ENCODE peak calls at places on chromosomes 6 and 20, in eight cellular contexts. B is breast epithelium; F is fibroblast of lung; N is DND-41; T is CD8-positive, alpha-beta T cell; L is mammary epithelial cell; O is left ventricle myocardium inferior; H is pancreas. W is an unnamed sample. For H3K4me1, the result is how much of the 10 kb centered on the place peaks cover.

GRCh38 chr6:107627928-107628327 is 138.0 kb downstream of the SOBP start:
- DNase-seq in B (no peak), F (no peak), N (no peak), T (no peak), L (no peak), O (no peak), H (no peak), W (no peak)

GRCh38 chr6:41039060-41039998 is at the start of gene UNC5CL:
- DNase-seq in B (no peak), F (no peak), N (peak), T (peak), L (peak), O (no peak), H (peak), W (peak)

GRCh38 chr6:167849846-167850459 is 23.2 kb downstream of the AFDN start:
- DNase-seq in B (no peak), F (peak), N (no peak), T (no peak), L (peak), O (no peak), H (no peak), W (no peak)

GRCh38 chr6:79188885-79189505 is 45.5 kb downstream of the HMGN3 start:
- DNase-seq in B (no peak), F (peak), N (no peak), T (no peak), L (no peak), O (no peak), H (no peak), W (no peak)

GRCh38 chr6:13026100-13026499 is 302.2 kb downstream of the TBC1D7 start:
- DNase-seq in B (no peak), F (no peak), N (no peak), T (no peak), L (no peak), O (no peak), H (no peak), W (no peak)

GRCh38 chr6:108751851-108752732 is 96.1 kb upstream of the ARMC2 start:
- DNase-seq in B (no peak), F (no peak), N (no peak), T (no peak), L (no peak), O (no peak), H (peak), W (no peak)

GRCh38 chr20:38633577-38634093 is 32.0 kb downstream of the ARHGAP40 start:
- DNase-seq in B (no peak), F (peak), N (peak), T (peak), L (peak), O (no peak), H (peak), W (peak)

GRCh38 chr6:3297909-3298308 is 39.2 kb downstream of the PSMG4 start:
- DNase-seq in B (peak), F (no peak), N (no peak), T (no peak), L (no peak), O (no peak), H (no peak), W (no peak)

GRCh38 chr6:163263998-163264661 is 150.4 kb upstream of the QKI start:
- DNase-seq in B (no peak), F (no peak), N (no peak), T (no peak), L (no peak), O (peak), H (peak), W (no peak)

GRCh38 chr20:53706511-53707031 is 112.9 kb upstream of the ZNF217 start:
- DNase-seq in B (no peak), F (peak), N (peak), T (no peak), L (no peak), O (no peak), H (no peak), W (no peak)

GRCh38 chr6:142731611-142732010 is 213.4 kb downstream of the HIVEP2 start:
- DNase-seq in B (no peak), F (no peak), N (no peak), T (no peak), L (peak), O (no peak), H (no peak), W (no peak)

GRCh38 chr6:142728910-142729481 is 216.0 kb downstream of the HIVEP2 start:
- DNase-seq in B (no peak), F (peak), N (no peak), T (no peak), L (no peak), O (no peak), H (no peak), W (no peak)

GRCh38 chr6:142728367-142728766 is 216.6 kb downstream of the HIVEP2 start:
- DNase-seq in B (no peak), F (no peak), N (no peak), T (no peak), L (peak), O (no peak), H (no peak), W (no peak)

GRCh38 chr6:142726616-142727015 is 218.4 kb downstream of the HIVEP2 start:
- DNase-seq in B (no peak), F (no peak), N (no peak), T (no peak), L (no peak), O (no peak), H (no peak), W (no peak)

GRCh38 chr6:142729618-142730017 is 215.4 kb downstream of the HIVEP2 start:
- DNase-seq in B (no peak), F (no peak), N (no peak), T (no peak), L (no peak), O (no peak), H (no peak), W (no peak)
- H3K27ac ChIP-seq in B (no peak), F (no peak), N (no peak), T (no peak), L (no peak), O (no peak), H (no peak), W (no peak)

GRCh38 chr20:24985802-24986201 is 6.7 kb downstream of the APMAP start:
- DNase-seq in B (no peak), F (no peak), N (peak), T (no peak), L (no peak), O (no peak), H (no peak), W (no peak)

GRCh38 chr20:24989162-24989561 is 3.4 kb downstream of the APMAP start:
- DNase-seq in B (no peak), F (no peak), N (no peak), T (no peak), L (no peak), O (no peak), H (no peak), W (no peak)

GRCh38 chr20:24986436-24987015 is 6.0 kb downstream of the APMAP start:
- DNase-seq in B (no peak), F (no peak), N (no peak), T (no peak), L (no peak), O (no peak), H (no peak), W (no peak)

GRCh38 chr20:24987244-24987643 is 5.3 kb downstream of the APMAP start:
- DNase-seq in B (no peak), F (no peak), N (no peak), T (no peak), L (peak), O (no peak), H (no peak), W (no peak)

DNA sequence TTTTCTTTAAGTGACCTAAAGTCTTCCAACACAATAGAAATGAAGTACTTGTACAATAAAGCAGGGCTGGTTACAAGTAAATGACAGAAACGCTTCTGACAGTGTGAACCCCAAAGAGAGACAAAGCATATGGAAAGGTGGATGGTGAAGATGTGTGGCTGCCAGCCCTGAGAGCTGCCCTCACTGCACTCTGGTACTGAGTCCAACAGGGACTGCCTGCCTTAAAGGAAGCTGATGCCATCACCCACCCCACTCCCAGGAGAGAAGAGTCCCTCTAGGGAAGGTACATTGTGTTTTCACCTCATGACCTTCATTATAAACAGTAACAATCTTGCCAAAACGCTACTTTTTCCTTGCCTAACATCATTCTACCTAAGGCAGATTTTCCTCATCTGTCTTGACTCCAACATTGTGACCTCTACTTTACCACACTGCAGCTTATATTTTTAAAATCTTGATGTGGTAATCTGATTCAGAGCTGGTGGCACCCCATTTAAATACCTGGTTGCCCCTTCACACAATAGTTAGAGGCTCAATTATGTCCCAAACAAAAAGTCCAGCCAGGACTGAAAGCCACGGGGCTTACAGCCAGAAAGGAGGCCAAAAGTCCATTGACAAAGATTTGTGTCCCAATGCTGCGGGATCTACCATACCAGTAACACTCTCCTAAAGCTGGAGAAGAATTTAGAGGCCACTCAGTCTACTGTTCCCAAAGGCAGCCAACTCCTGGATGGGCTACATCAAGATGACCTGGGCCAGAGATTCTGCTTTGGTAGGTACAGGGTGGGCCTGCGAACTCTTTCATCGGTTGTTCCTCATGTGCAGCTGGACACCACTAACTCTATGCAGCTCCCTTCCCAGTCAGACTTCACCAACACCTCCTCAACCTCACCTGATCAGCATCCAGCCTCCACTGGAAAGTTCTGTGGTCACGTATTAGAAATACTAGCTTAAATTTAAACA is 4.4 kb downstream of the APMAP start:
- DNase-seq in B (no peak), F (no peak), N (no peak), T (no peak), L (no peak), O (no peak), H (no peak), W (no peak)
- H3K4me1 ChIP-seq in B (under half), F (under half), N (under half), T (half or more), L (under half), O (half or more), H (under half), W (under half)

GRCh38 chr20:62609170-62609786 is 33.0 kb upstream of the SLCO4A1 start:
- DNase-seq in B (no peak), F (no peak), N (no peak), T (no peak), L (no peak), O (no peak), H (peak), W (no peak)
- H3K4me3 ChIP-seq in B (no peak), F (no peak), N (no peak), T (no peak), L (no peak), O (no peak), H (no peak), W (no peak)

GRCh38 chr20:49248301-49248700 is 29.1 kb downstream of the DDX27 start:
- DNase-seq in B (no peak), F (no peak), N (no peak), T (no peak), L (no peak), O (no peak), H (no peak), W (no peak)

GRCh38 chr20:49247792-49248191 is 28.6 kb downstream of the DDX27 start:
- DNase-seq in B (no peak), F (no peak), N (no peak), T (no peak), L (no peak), O (no peak), H (no peak), W (no peak)

GRCh38 chr20:49248879-49249665 is 28.8 kb downstream of the ZNFX1 start:
- DNase-seq in B (no peak), F (no peak), N (no peak), T (no peak), L (peak), O (no peak), H (no peak), W (no peak)

GRCh38 chr20:49256261-49256660 is 21.6 kb downstream of the ZNFX1 start:
- DNase-seq in B (no peak), F (no peak), N (no peak), T (no peak), L (no peak), O (no peak), H (no peak), W (no peak)

GRCh38 chr20:49252556-49253350 is 25.1 kb downstream of the ZNFX1 start:
- DNase-seq in B (no peak), F (no peak), N (no peak), T (no peak), L (no peak), O (no peak), H (no peak), W (no peak)
- H3K27ac ChIP-seq in B (no peak), F (no peak), N (no peak), T (no peak), L (no peak), O (no peak), H (no peak), W (no peak)

GRCh38 chr20:44597516-44597915 is 15.1 kb downstream of the PKIG start:
- DNase-seq in B (no peak), F (no peak), N (no peak), T (no peak), L (no peak), O (no peak), H (no peak), W (no peak)

GRCh38 chr20:44597930-44598329 is 15.6 kb downstream of the PKIG start:
- DNase-seq in B (no peak), F (peak), N (no peak), T (no peak), L (no peak), O (no peak), H (no peak), W (no peak)

GRCh38 chr20:44596876-44597275 is 14.5 kb downstream of the PKIG start:
- DNase-seq in B (no peak), F (no peak), N (no peak), T (no peak), L (no peak), O (no peak), H (no peak), W (no peak)

GRCh38 chr20:44594730-44595129 is 12.4 kb downstream of the PKIG start:
- DNase-seq in B (no peak), F (peak), N (no peak), T (no peak), L (peak), O (peak), H (no peak), W (no peak)

DNA sequence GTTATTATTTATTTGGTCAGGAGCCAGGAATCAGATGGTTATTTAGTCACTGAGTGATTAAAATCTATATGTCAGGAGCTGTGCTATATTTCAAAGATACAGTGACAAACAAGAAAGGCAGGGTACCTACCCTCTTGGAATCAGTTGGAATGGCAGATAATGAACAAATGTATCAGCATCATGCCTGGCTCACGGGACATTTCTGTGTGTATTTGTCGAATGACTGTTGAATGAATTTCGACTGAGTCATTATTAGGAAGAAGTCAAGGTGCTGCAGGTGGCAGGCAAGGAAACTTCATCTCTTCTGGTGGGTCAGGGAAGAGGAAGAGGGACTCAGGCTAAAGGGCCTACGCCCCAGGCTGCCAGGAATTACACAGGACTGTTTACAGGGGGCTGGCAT is 13.6 kb downstream of the PKIG start:
- DNase-seq in B (no peak), F (no peak), N (no peak), T (no peak), L (no peak), O (no peak), H (no peak), W (no peak)
- H3K4me1 ChIP-seq in B (under half), F (under half), N (under half), T (under half), L (under half), O (half or more), H (under half), W (under half)

GRCh38 chr6:44043036-44043478 is 84.2 kb downstream of the MRPL14 start:
- DNase-seq in B (no peak), F (no peak), N (peak), T (no peak), L (peak), O (no peak), H (no peak), W (no peak)
- H3K4me3 ChIP-seq in B (no peak), F (no peak), N (no peak), T (no peak), L (no peak), O (no peak), H (no peak), W (no peak)

GRCh38 chr6:157150076-157150475 is 173.2 kb downstream of the TMEM242 start:
- DNase-seq in B (no peak), F (peak), N (no peak), T (no peak), L (no peak), O (no peak), H (no peak), W (no peak)
- H3K27ac ChIP-seq in B (peak), F (peak), N (no peak), T (no peak), L (peak), O (no peak), H (no peak), W (no peak)

DNA sequence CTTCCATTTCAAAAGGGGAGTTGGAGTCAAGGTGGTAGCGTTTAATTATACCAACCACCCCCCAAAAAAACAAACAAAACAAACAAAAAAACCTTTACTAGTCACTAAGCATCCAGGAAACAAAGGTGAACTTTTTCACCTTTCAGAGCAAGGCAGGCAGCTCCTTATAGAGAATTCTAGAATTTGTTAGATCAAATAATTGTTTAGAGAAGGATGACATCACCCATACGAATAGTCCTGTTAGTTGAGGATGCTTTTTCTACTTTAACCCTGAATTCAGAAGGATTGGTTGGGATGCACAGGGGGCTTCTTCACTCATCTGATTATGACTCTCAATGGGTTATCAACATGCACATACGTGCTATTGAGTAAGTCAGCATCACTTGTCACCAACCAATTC is 44.3 kb downstream of the GNAS start:
- DNase-seq in B (no peak), F (no peak), N (no peak), T (no peak), L (no peak), O (no peak), H (no peak), W (no peak)
- H3K4me1 ChIP-seq in B (under half), F (under half), N (under half), T (under half), L (under half), O (half or more), H (under half), W (under half)

W was measured in CD4-positive, CD25-positive, alpha-beta regulatory T cell.